ENCODE peak calls at places on chromosomes 4 and X, in four cellular contexts. One of them, this sample, is unnamed.

GRCh38 chr4:159941076-159941475 is 838.2 kb downstream of the RAPGEF2 start:
- DNase-seq in GM12891: no peak
- DNase-seq in K562: no peak
- DNase-seq in GM12878: no peak
- DNase-seq in this sample: no peak

GRCh38 chr4:6221851-6222760 is 21.8 kb upstream of the JAKMIP1 start:
- DNase-seq in K562: peak; percentile 68
- DNase-seq in GM12891: no peak
- DNase-seq in GM12878: no peak
- DNase-seq in this sample: no peak

GRCh38 chr4:11428701-11429571 is at the start of gene HS3ST1:
- DNase-seq in K562: no peak
- DNase-seq in GM12891: peak; percentile 67
- DNase-seq in GM12878: no peak
- DNase-seq in this sample: peak; percentile 33

GRCh38 chr4:92215471-92215870 is 88.3 kb upstream of the GRID2 start:
- DNase-seq in K562: no peak
- DNase-seq in GM12878: no peak
- DNase-seq in GM12891: no peak
- DNase-seq in this sample: no peak

GRCh38 chr4:108813261-108813660 is 50.4 kb upstream of the ETNPPL start:
- DNase-seq in K562: no peak
- DNase-seq in GM12878: no peak
- DNase-seq in GM12891: no peak
- DNase-seq in this sample: no peak

GRCh38 chr4:98232202-98232601 is 29.0 kb upstream of the RAP1GDS1 start:
- DNase-seq in GM12891: no peak
- DNase-seq in K562: no peak
- DNase-seq in GM12878: no peak
- DNase-seq in this sample: peak; percentile 92

GRCh38 chr4:24770111-24770584 is 25.2 kb upstream of the SOD3 start:
- DNase-seq in K562: no peak
- DNase-seq in GM12878: peak; percentile 39
- DNase-seq in GM12891: no peak
- DNase-seq in this sample: no peak

GRCh38 chrX:86023806-86024205 is 23.6 kb downstream of the CHM start:
- DNase-seq in GM12891: no peak
- DNase-seq in K562: no peak
- DNase-seq in GM12878: no peak
- DNase-seq in this sample: peak; percentile 3

GRCh38 chr4:51831133-51831532 is 11.8 kb upstream of the DCUN1D4 start:
- DNase-seq in K562: no peak
- DNase-seq in GM12891: no peak
- DNase-seq in GM12878: no peak
- DNase-seq in this sample: no peak

GRCh38 chr4:108328033-108328732 is 159.5 kb upstream of the LEF1 start:
- DNase-seq in GM12891: no peak
- DNase-seq in K562: no peak
- DNase-seq in GM12878: no peak
- DNase-seq in this sample: no peak

GRCh38 chr4:155906554-155907247 is 3.2 kb downstream of the TDO2 start:
- DNase-seq in K562: no peak
- DNase-seq in GM12891: no peak
- DNase-seq in GM12878: no peak
- DNase-seq in this sample: no peak

GRCh38 chr4:109548655-109549054 is 11.4 kb upstream of the MCUB start:
- DNase-seq in GM12878: no peak
- DNase-seq in K562: no peak
- DNase-seq in GM12891: no peak
- DNase-seq in this sample: peak; percentile 50

GRCh38 chr4:109155112-109155511 is 147.3 kb downstream of the COL25A1 start:
- DNase-seq in GM12878: no peak
- DNase-seq in GM12891: no peak
- DNase-seq in K562: no peak
- DNase-seq in this sample: no peak

GRCh38 chr4:111268769-111269414 is 646.0 kb upstream of the PITX2 start:
- DNase-seq in GM12891: no peak
- DNase-seq in K562: no peak
- DNase-seq in GM12878: peak; percentile 35
- DNase-seq in this sample: no peak

GRCh38 chr4:21470531-21470930 is 478.0 kb downstream of the KCNIP4 start:
- DNase-seq in GM12891: no peak
- DNase-seq in GM12878: no peak
- DNase-seq in K562: no peak
- DNase-seq in this sample: no peak

GRCh38 chrX:102658551-102658950 is 7.3 kb downstream of the GPRASP1 start:
- DNase-seq in K562: no peak
- DNase-seq in GM12878: no peak
- DNase-seq in GM12891: no peak
- DNase-seq in this sample: no peak

GRCh38 chr4:15682340-15682725 is 706 bp downstream of the FAM200B start:
- DNase-seq in GM12891: no peak
- DNase-seq in GM12878: no peak
- DNase-seq in K562: no peak
- DNase-seq in this sample: no peak

GRCh38 chrX:107000013-107000515 is at the start of gene MORC4:
- DNase-seq in K562: peak; percentile 16
- DNase-seq in GM12878: no peak
- DNase-seq in GM12891: peak; percentile 16
- DNase-seq in this sample: no peak

GRCh38 chr4:26791346-26791745 is 69.3 kb upstream of the STIM2 start:
- DNase-seq in GM12891: no peak
- DNase-seq in GM12878: no peak
- DNase-seq in K562: no peak
- DNase-seq in this sample: no peak

GRCh38 chr4:25378130-25378743 is 1.2 kb downstream of the ANAPC4 start:
- DNase-seq in K562: no peak
- DNase-seq in GM12878: no peak
- DNase-seq in GM12891: no peak
- DNase-seq in this sample: no peak

GRCh38 chrX:7264399-7264798 is 116.4 kb upstream of the PUDP start:
- DNase-seq in K562: no peak
- DNase-seq in GM12878: peak; percentile 25
- DNase-seq in GM12891: no peak
- DNase-seq in this sample: no peak

GRCh38 chr4:83582289-83582756 is 46.4 kb downstream of the GPAT3 start:
- DNase-seq in GM12878: no peak
- DNase-seq in GM12891: no peak
- DNase-seq in K562: no peak
- DNase-seq in this sample: no peak

GRCh38 chrX:154368630-154369452 is 5.6 kb downstream of the FLNA start:
- DNase-seq in K562: peak; percentile 73
- DNase-seq in GM12878: peak; percentile 60
- DNase-seq in GM12891: peak; percentile 51
- DNase-seq in this sample: peak; percentile 99
- TF ChIP-seq SPI1 in K562: peak; percentile 78
- TF ChIP-seq SPI1 in GM12878: peak; percentile 49
- TF ChIP-seq SPI1 in GM12891: peak; percentile 43
- TF ChIP-seq SPI1 in this sample: peak; percentile 72

GRCh38 chr4:114684462-114684861 is 85.9 kb downstream of the UGT8 start:
- DNase-seq in GM12891: no peak
- DNase-seq in GM12878: no peak
- DNase-seq in K562: no peak
- DNase-seq in this sample: no peak
- TF ChIP-seq SPI1 in GM12891: no peak
- TF ChIP-seq SPI1 in GM12878: no peak
- TF ChIP-seq SPI1 in K562: no peak
- TF ChIP-seq SPI1 in this sample: no peak

GRCh38 chr4:94574616-94575015 is 122.9 kb downstream of the PDLIM5 start:
- DNase-seq in K562: no peak
- DNase-seq in GM12878: no peak
- DNase-seq in GM12891: no peak
- DNase-seq in this sample: no peak
- TF ChIP-seq SPI1 in K562: no peak
- TF ChIP-seq SPI1 in GM12878: no peak
- TF ChIP-seq SPI1 in GM12891: no peak
- TF ChIP-seq SPI1 in this sample: no peak

DNA sequence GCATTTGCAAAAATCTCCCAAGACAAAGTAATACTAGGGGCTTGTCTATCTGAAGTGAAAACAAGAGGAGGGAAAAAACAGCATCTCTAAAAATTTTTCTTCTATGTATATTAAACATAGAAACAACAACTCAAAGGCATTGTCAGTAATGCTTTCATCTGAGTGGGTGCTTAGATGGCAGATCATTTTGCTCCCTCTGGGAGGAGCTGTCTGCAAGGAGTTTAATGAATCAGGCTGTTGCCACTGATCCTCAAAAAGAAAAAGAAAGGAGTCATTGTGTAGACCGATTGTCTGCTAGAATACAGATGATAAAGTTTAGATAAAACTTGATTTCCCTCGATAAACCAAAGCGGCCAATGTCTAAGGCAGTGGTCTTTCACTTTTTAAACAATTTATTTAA is 49.7 kb upstream of the KLHL8 start:
- DNase-seq in GM12891: no peak
- DNase-seq in K562: peak; percentile 16
- DNase-seq in GM12878: no peak
- DNase-seq in this sample: no peak
- TF ChIP-seq SPI1 in GM12891: no peak
- TF ChIP-seq SPI1 in K562: no peak
- TF ChIP-seq SPI1 in GM12878: no peak
- TF ChIP-seq SPI1 in this sample: no peak

DNA sequence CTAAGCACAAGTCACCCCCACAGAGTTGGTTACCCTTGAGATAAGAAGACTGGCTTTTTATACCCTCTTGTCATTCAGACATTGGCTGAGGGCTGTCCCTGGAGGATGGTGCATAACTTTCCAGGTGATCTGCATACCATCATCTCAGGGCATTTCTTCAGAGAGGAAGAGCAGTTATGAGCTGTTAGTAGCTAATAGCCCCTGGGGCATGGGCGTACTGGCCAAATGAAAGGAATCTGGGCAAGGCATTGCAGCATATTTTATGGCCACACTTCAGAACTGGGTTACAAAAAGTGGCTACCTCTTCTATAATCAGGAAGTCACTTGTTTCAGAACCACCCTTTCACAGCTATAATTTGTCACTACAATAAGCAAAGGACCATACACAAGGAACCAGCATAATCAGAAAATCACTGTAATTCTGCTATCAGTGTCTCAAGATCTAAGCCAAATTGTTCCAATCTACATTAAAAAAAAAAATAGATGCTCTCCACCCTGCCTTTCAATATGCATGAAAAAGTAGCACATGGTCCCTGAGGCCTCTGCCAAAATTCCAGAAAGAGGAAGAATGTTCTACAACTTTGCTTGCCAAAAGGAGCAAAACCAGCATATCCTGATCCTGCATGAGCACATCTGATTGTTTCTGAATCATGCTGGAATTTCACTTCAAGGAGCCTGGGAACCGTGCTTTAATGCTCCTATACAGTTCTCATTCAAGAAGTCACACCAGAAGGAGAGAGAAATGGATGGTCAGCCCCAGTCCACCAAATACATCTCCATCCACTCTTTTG is 92.0 kb downstream of the TMEM144 start:
- DNase-seq in GM12891: no peak
- DNase-seq in GM12878: no peak
- DNase-seq in K562: no peak
- DNase-seq in this sample: no peak
- TF ChIP-seq SPI1 in GM12891: no peak
- TF ChIP-seq SPI1 in GM12878: no peak
- TF ChIP-seq SPI1 in K562: no peak
- TF ChIP-seq SPI1 in this sample: no peak

DNA sequence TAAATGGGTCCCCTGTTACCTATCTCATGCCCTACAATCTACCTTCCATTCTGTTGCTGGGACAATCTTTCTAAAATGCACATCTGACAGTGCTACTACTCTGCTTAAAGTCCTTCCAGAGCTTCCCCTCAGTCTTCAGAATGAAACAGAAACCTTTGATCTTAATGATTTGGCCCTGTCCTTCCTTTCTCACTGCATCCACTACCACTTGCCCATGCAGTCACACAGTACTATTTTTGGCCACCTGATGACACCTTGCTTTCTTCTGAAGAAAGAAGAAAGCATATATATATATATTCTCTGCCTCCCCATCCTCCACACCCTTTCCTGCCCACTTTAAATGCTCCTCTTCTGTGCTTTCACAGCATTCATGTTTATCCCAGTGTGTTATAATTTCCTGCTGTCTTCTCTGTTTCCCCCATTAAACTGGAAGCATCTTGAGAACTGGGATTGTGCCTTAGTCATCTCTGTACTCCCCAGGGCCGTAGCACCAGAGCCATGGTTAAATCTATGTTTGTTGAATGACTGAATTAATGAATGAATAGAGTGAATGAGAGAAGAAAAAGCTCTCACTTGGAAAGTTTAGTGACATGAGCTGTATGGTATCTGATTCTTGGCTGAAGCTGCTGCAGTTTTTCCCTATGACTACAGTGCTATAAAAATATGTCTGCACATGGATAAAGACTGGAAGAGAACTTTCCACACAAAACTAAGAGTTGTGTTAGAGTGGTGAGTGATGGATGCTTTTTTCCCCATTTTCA is 56.2 kb downstream of the RTL9 start:
- DNase-seq in GM12891: peak; percentile 7
- DNase-seq in GM12878: peak; percentile 15
- DNase-seq in K562: no peak
- DNase-seq in this sample: no peak
- TF ChIP-seq SPI1 in GM12891: no peak
- TF ChIP-seq SPI1 in GM12878: no peak
- TF ChIP-seq SPI1 in K562: no peak
- TF ChIP-seq SPI1 in this sample: no peak

GRCh38 chr4:8379771-8380170 is 60.8 kb downstream of the ACOX3 start:
- DNase-seq in GM12891: no peak
- DNase-seq in GM12878: no peak
- DNase-seq in K562: no peak
- DNase-seq in this sample: no peak

GRCh38 chr4:8377103-8378075 is 63.1 kb downstream of the ACOX3 start:
- DNase-seq in GM12891: no peak
- DNase-seq in K562: no peak
- DNase-seq in GM12878: no peak
- DNase-seq in this sample: no peak

GRCh38 chr4:8378101-8378724 is 62.3 kb downstream of the ACOX3 start:
- DNase-seq in GM12891: no peak
- DNase-seq in GM12878: no peak
- DNase-seq in K562: no peak
- DNase-seq in this sample: no peak

GRCh38 chr4:8379281-8379680 is 61.2 kb downstream of the ACOX3 start:
- DNase-seq in K562: no peak
- DNase-seq in GM12891: no peak
- DNase-seq in GM12878: no peak
- DNase-seq in this sample: no peak

GRCh38 chr4:8378776-8379175 is 61.7 kb downstream of the ACOX3 start:
- DNase-seq in GM12878: no peak
- DNase-seq in K562: no peak
- DNase-seq in GM12891: no peak
- DNase-seq in this sample: no peak
- TF ChIP-seq SPI1 in GM12878: no peak
- TF ChIP-seq SPI1 in K562: no peak
- TF ChIP-seq SPI1 in GM12891: no peak
- TF ChIP-seq SPI1 in this sample: no peak

GRCh38 chrX:13837290-13837745 is 20.4 kb upstream of the GPM6B start:
- DNase-seq in K562: no peak
- DNase-seq in GM12891: no peak
- DNase-seq in GM12878: no peak
- DNase-seq in this sample: no peak
- TF ChIP-seq SPI1 in K562: no peak
- TF ChIP-seq SPI1 in GM12891: no peak
- TF ChIP-seq SPI1 in GM12878: no peak
- TF ChIP-seq SPI1 in this sample: no peak